ENCODE peak calls at places on chromosomes 7 and 10, in nine cellular contexts. One of them, this sample, is unnamed. For H3K9me3, the result is how much of the 10 kb centered on the place peaks cover.

GRCh38 chr10:35194906-35195305 is 68.3 kb downstream of the CREM start:
- DNase-seq in body of pancreas: no peak
- DNase-seq in heart right ventricle: no peak
- DNase-seq in fibroblast of lung: peak
- DNase-seq in AG04450: peak
- DNase-seq in adipocyte: peak
- DNase-seq in CD4-positive, alpha-beta T cell: peak
- DNase-seq in suprapubic skin: no peak
- DNase-seq in BE2C: no peak
- DNase-seq in this sample: peak

GRCh38 chr10:124474502-124475070 is 13.0 kb downstream of the LHPP start:
- DNase-seq in body of pancreas: no peak
- DNase-seq in heart right ventricle: no peak
- DNase-seq in fibroblast of lung: no peak
- DNase-seq in AG04450: no peak
- DNase-seq in adipocyte: no peak
- DNase-seq in CD4-positive, alpha-beta T cell: no peak
- DNase-seq in suprapubic skin: no peak
- DNase-seq in BE2C: no peak
- DNase-seq in this sample: no peak

GRCh38 chr10:58951087-58951486 is 225.4 kb upstream of the PHYHIPL start:
- DNase-seq in body of pancreas: no peak
- DNase-seq in heart right ventricle: no peak
- DNase-seq in fibroblast of lung: no peak
- DNase-seq in AG04450: no peak
- DNase-seq in adipocyte: no peak
- DNase-seq in CD4-positive, alpha-beta T cell: no peak
- DNase-seq in suprapubic skin: no peak
- DNase-seq in BE2C: no peak
- DNase-seq in this sample: no peak

GRCh38 chr7:113159746-113160339 is 41.5 kb upstream of the SMIM30 start:
- DNase-seq in body of pancreas: peak
- DNase-seq in heart right ventricle: no peak
- DNase-seq in fibroblast of lung: peak
- DNase-seq in AG04450: peak
- DNase-seq in adipocyte: peak
- DNase-seq in CD4-positive, alpha-beta T cell: no peak
- DNase-seq in suprapubic skin: no peak
- DNase-seq in BE2C: peak
- DNase-seq in this sample: peak

GRCh38 chr10:101772017-101772894 is 3.7 kb downstream of the FGF8 start:
- DNase-seq in body of pancreas: no peak
- DNase-seq in heart right ventricle: no peak
- DNase-seq in fibroblast of lung: no peak
- DNase-seq in AG04450: no peak
- DNase-seq in adipocyte: no peak
- DNase-seq in CD4-positive, alpha-beta T cell: no peak
- DNase-seq in suprapubic skin: peak
- DNase-seq in BE2C: no peak
- DNase-seq in this sample: no peak

GRCh38 chr7:96330193-96330592 is 8.3 kb upstream of the SLC25A13 start:
- DNase-seq in body of pancreas: no peak
- DNase-seq in heart right ventricle: no peak
- DNase-seq in fibroblast of lung: no peak
- DNase-seq in AG04450: no peak
- DNase-seq in adipocyte: peak
- DNase-seq in CD4-positive, alpha-beta T cell: no peak
- DNase-seq in suprapubic skin: no peak
- DNase-seq in BE2C: no peak
- DNase-seq in this sample: no peak

GRCh38 chr10:71756441-71757191 is 16.7 kb downstream of the VSIR start:
- DNase-seq in body of pancreas: no peak
- DNase-seq in heart right ventricle: no peak
- DNase-seq in fibroblast of lung: peak
- DNase-seq in AG04450: no peak
- DNase-seq in adipocyte: peak
- DNase-seq in CD4-positive, alpha-beta T cell: no peak
- DNase-seq in suprapubic skin: no peak
- DNase-seq in BE2C: no peak
- DNase-seq in this sample: no peak

GRCh38 chr10:74683621-74684114 is 142.7 kb upstream of the KAT6B start:
- DNase-seq in body of pancreas: no peak
- DNase-seq in heart right ventricle: no peak
- DNase-seq in fibroblast of lung: peak
- DNase-seq in AG04450: no peak
- DNase-seq in adipocyte: peak
- DNase-seq in CD4-positive, alpha-beta T cell: no peak
- DNase-seq in suprapubic skin: no peak
- DNase-seq in BE2C: no peak
- DNase-seq in this sample: no peak

GRCh38 chr7:94873239-94873638 is 34.2 kb upstream of the PPP1R9A start:
- DNase-seq in body of pancreas: no peak
- DNase-seq in heart right ventricle: no peak
- DNase-seq in fibroblast of lung: no peak
- DNase-seq in AG04450: no peak
- DNase-seq in adipocyte: no peak
- DNase-seq in CD4-positive, alpha-beta T cell: no peak
- DNase-seq in suprapubic skin: no peak
- DNase-seq in BE2C: no peak
- DNase-seq in this sample: no peak

GRCh38 chr10:14184841-14185500 is 145.8 kb downstream of the FRMD4A start:
- DNase-seq in body of pancreas: no peak
- DNase-seq in heart right ventricle: no peak
- DNase-seq in fibroblast of lung: peak
- DNase-seq in AG04450: no peak
- DNase-seq in adipocyte: no peak
- DNase-seq in CD4-positive, alpha-beta T cell: peak
- DNase-seq in suprapubic skin: no peak
- DNase-seq in BE2C: no peak
- DNase-seq in this sample: no peak

GRCh38 chr10:4141471-4141870 is 356.5 kb upstream of the KLF6 start:
- DNase-seq in body of pancreas: no peak
- DNase-seq in heart right ventricle: no peak
- DNase-seq in fibroblast of lung: peak
- DNase-seq in AG04450: no peak
- DNase-seq in adipocyte: peak
- DNase-seq in CD4-positive, alpha-beta T cell: no peak
- DNase-seq in suprapubic skin: no peak
- DNase-seq in BE2C: no peak
- DNase-seq in this sample: peak

GRCh38 chr10:81146436-81146835 is 608.7 kb downstream of the SH2D4B start:
- DNase-seq in body of pancreas: no peak
- DNase-seq in heart right ventricle: no peak
- DNase-seq in fibroblast of lung: no peak
- DNase-seq in AG04450: no peak
- DNase-seq in adipocyte: no peak
- DNase-seq in CD4-positive, alpha-beta T cell: no peak
- DNase-seq in suprapubic skin: no peak
- DNase-seq in BE2C: no peak
- DNase-seq in this sample: no peak

DNA sequence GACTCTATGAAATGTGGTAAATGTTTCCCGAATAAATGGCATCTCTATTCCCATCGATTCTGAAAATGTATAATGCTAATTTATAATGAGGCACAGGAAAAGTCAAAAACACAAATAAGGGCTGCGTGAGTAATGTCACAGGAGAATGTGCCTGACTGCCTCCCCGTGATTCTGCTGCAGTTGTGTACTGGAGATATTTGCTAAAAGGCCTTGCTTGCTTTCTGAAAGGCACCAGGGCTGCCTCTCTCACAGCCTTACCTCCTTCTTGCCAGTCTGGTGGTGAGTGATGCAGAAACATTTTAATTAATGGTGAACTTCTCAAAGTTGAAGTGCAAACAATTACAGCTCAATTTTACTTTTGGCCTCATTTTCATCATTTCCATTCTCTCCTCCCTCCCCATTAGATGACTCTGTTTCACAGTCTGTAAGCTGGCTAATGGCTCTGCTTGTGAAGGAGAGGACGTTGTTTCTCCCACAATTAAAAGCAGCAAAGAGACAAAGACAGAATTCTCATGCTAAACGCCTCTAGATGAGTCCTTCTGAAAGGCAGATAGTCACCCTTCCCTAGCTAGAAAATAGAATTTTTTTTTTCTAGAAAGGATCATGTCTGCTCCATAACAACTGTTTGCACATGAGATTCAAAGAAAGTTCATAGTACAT is 377.6 kb downstream of the MDFIC start:
- DNase-seq in body of pancreas: no peak
- DNase-seq in heart right ventricle: no peak
- DNase-seq in fibroblast of lung: no peak
- DNase-seq in AG04450: no peak
- DNase-seq in adipocyte: no peak
- DNase-seq in CD4-positive, alpha-beta T cell: no peak
- DNase-seq in suprapubic skin: no peak
- DNase-seq in BE2C: no peak
- DNase-seq in this sample: peak
- H3K9me3 ChIP-seq in body of pancreas: under half
- H3K9me3 ChIP-seq in heart right ventricle: under half
- H3K9me3 ChIP-seq in fibroblast of lung: under half
- H3K9me3 ChIP-seq in AG04450: under half
- H3K9me3 ChIP-seq in adipocyte: under half
- H3K9me3 ChIP-seq in CD4-positive, alpha-beta T cell: under half
- H3K9me3 ChIP-seq in suprapubic skin: under half
- H3K9me3 ChIP-seq in BE2C: under half
- H3K9me3 ChIP-seq in this sample: under half

DNA sequence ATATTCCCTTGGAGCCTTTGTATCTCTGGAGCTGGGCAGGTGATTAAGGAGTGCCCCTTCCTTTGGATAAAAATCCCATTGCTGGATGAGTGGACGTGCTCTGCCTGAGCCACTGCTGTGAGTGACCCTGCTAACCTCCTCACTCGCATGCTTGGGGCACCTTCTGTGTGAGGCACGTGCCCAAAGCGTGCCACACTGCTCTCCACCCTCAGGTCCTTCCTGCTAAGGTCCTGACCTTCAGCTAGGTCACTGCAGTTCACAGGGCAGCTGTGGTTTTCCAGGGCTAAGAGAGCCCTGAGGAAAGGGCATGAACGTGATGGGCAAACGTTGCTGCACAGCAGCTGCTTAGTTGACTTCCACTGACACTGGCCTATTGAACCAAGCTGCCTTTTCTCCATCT is 204.4 kb upstream of the COBL start:
- DNase-seq in body of pancreas: no peak
- DNase-seq in heart right ventricle: no peak
- DNase-seq in fibroblast of lung: no peak
- DNase-seq in AG04450: no peak
- DNase-seq in adipocyte: no peak
- DNase-seq in CD4-positive, alpha-beta T cell: no peak
- DNase-seq in suprapubic skin: no peak
- DNase-seq in BE2C: no peak
- DNase-seq in this sample: no peak
- H3K9me3 ChIP-seq in body of pancreas: under half
- H3K9me3 ChIP-seq in heart right ventricle: under half
- H3K9me3 ChIP-seq in fibroblast of lung: under half
- H3K9me3 ChIP-seq in AG04450: under half
- H3K9me3 ChIP-seq in adipocyte: under half
- H3K9me3 ChIP-seq in CD4-positive, alpha-beta T cell: under half
- H3K9me3 ChIP-seq in suprapubic skin: under half
- H3K9me3 ChIP-seq in BE2C: under half
- H3K9me3 ChIP-seq in this sample: under half

DNA sequence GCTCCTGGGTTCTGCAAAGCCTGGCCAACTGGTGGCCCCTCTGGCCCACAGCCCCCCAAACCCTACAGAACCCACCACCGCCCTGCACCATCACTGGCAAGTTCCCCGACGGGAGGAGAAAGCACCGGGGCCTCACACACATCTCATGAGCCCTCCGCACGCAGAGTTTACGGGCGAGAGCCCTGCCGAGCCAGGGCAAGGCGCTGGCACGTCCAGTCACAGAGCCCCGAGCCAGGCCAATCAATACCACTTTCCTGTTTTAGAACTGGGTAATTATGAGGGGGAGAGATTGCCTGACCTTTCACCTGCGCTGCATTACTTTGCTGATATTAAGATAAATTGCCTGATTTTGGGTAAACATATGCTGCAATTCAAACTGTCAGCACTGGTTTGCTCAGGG is 113.3 kb downstream of the EBF3 start:
- DNase-seq in body of pancreas: peak
- DNase-seq in heart right ventricle: no peak
- DNase-seq in fibroblast of lung: no peak
- DNase-seq in AG04450: no peak
- DNase-seq in adipocyte: no peak
- DNase-seq in CD4-positive, alpha-beta T cell: no peak
- DNase-seq in suprapubic skin: peak
- DNase-seq in BE2C: no peak
- DNase-seq in this sample: no peak
- H3K9me3 ChIP-seq in body of pancreas: under half
- H3K9me3 ChIP-seq in heart right ventricle: under half
- H3K9me3 ChIP-seq in fibroblast of lung: under half
- H3K9me3 ChIP-seq in AG04450: under half
- H3K9me3 ChIP-seq in adipocyte: under half
- H3K9me3 ChIP-seq in CD4-positive, alpha-beta T cell: under half
- H3K9me3 ChIP-seq in suprapubic skin: under half
- H3K9me3 ChIP-seq in BE2C: under half
- H3K9me3 ChIP-seq in this sample: under half

GRCh38 chr7:53191836-53192443 is 156.5 kb downstream of the POM121L12 start:
- DNase-seq in body of pancreas: no peak
- DNase-seq in heart right ventricle: no peak
- DNase-seq in fibroblast of lung: no peak
- DNase-seq in AG04450: no peak
- DNase-seq in adipocyte: no peak
- DNase-seq in CD4-positive, alpha-beta T cell: no peak
- DNase-seq in suprapubic skin: no peak
- DNase-seq in BE2C: no peak
- DNase-seq in this sample: no peak
- H3K9me3 ChIP-seq in body of pancreas: under half
- H3K9me3 ChIP-seq in heart right ventricle: under half
- H3K9me3 ChIP-seq in fibroblast of lung: under half
- H3K9me3 ChIP-seq in AG04450: under half
- H3K9me3 ChIP-seq in adipocyte: under half
- H3K9me3 ChIP-seq in CD4-positive, alpha-beta T cell: under half
- H3K9me3 ChIP-seq in suprapubic skin: under half
- H3K9me3 ChIP-seq in BE2C: under half
- H3K9me3 ChIP-seq in this sample: under half

This sample was measured in GM23248.